ENCODE peak calls at places on chromosomes 6 and 20, in five cellular contexts. G is H1, F is A549, O is GM12878, J is IMR-90. Y is an unnamed sample.

GRCh38 chr6:151451950-151452749 is at the start of gene RMND1:
- DNase-seq in F (peak), G (peak), J (peak), O (peak), Y (peak)

GRCh38 chr6:34795836-34796425 is 4.0 kb downstream of the BLTP3A start:
- DNase-seq in F (no peak), J (peak), G (no peak), O (no peak), Y (peak)

GRCh38 chr20:4060054-4060795 is 44.9 kb upstream of the RNF24 start:
- DNase-seq in J (no peak), F (no peak), O (peak), G (no peak), Y (no peak)

GRCh38 chr20:48697845-48698491 is 129.8 kb downstream of the PREX1 start:
- DNase-seq in J (peak), F (peak), G (no peak), O (no peak), Y (peak)

GRCh38 chr20:38905375-38905774 is 20.8 kb upstream of the FAM83D start:
- DNase-seq in O (no peak), G (no peak), F (no peak), J (no peak), Y (no peak)

GRCh38 chr6:26312096-26312463 is 52.9 kb upstream of the BTN3A2 start:
- DNase-seq in F (no peak), J (no peak), O (no peak), G (no peak), Y (no peak)

GRCh38 chr6:40427196-40427595 is 160.0 kb downstream of the LRFN2 start:
- DNase-seq in J (no peak), F (no peak), G (no peak), O (no peak), Y (no peak)

GRCh38 chr6:155201461-155202226 is 62.2 kb upstream of the CLDN20 start:
- DNase-seq in J (peak), G (no peak), O (no peak), F (no peak), Y (no peak)

GRCh38 chr6:35469711-35470662 is 1.8 kb downstream of the RPL10A start:
- DNase-seq in O (no peak), G (no peak), F (no peak), J (no peak), Y (peak)

GRCh38 chr6:27957526-27957925 is 485 bp downstream of the OR2B6 start:
- DNase-seq in F (no peak), O (no peak), G (no peak), J (no peak), Y (no peak)

GRCh38 chr6:144460224-144461095 is 175.3 kb downstream of the UTRN start:
- DNase-seq in O (peak), G (no peak), F (no peak), J (no peak), Y (peak)

GRCh38 chr6:447381-448165 is 56.0 kb downstream of the IRF4 start:
- DNase-seq in F (no peak), G (no peak), O (no peak), J (no peak), Y (no peak)
- TF ChIP-seq RFX5 in F (no peak), G (no peak), O (no peak), J (no peak), Y (no peak)

GRCh38 chr6:36677753-36678487 is 594 bp upstream of the CDKN1A start:
- DNase-seq in O (no peak), F (no peak), J (no peak), G (no peak), Y (peak)

GRCh38 chr6:36676142-36677058 is 2.1 kb upstream of the CDKN1A start:
- DNase-seq in O (no peak), G (no peak), F (no peak), J (peak), Y (peak)

GRCh38 chr6:36678488-36679042 is at the start of gene CDKN1A:
- DNase-seq in F (peak), G (no peak), J (peak), O (no peak), Y (peak)

GRCh38 chr6:36679043-36679821 is 718 bp downstream of the CDKN1A start:
- DNase-seq in F (no peak), G (no peak), J (peak), O (no peak), Y (peak)

GRCh38 chr6:36677059-36677749 is 1.3 kb upstream of the CDKN1A start:
- DNase-seq in G (no peak), F (no peak), J (no peak), O (no peak), Y (peak)
- TF ChIP-seq RFX5 in G (no peak), F (no peak), J (no peak), O (no peak), Y (no peak)

DNA sequence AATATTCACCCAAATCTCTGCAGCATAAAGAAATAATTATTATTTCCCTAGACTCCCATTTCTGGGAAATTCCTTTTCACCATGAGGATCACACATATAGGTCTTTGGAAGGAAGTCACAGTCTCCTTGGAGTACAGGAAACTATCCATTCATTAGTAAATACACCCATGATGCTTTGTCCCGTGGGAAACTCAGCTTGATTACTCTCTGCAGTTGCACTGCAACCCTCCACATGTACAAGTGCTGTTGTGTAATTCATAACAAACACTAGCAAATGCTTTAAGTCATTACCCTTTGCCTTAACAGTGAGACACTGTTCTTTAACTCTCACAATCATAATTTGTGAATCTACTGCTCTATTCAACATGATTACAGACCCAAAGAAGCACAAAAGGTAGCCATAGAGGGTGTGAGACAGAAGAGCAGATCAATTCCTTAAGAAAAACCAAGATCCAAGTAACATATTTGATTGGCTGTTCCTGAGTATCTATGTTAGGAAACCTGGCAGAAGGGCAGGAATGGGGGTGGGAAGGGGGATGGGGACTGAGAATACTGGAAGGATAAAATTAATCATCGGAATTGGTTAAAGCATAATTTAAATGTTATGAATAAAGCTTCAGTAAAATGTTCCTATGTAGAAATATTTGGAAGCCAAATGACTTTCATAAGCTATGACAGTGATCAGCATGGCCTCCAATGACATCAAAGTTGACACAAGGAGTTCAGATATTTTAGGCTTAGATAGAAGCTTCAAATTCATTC is 268.0 kb downstream of the HACE1 start:
- DNase-seq in O (no peak), G (no peak), F (no peak), J (no peak), Y (no peak)
- TF ChIP-seq RFX5 in O (no peak), G (no peak), F (no peak), J (no peak), Y (no peak)

GRCh38 chr6:168353041-168353440 is 33.5 kb upstream of the DACT2 start:
- DNase-seq in F (no peak), G (no peak), O (no peak), J (no peak), Y (no peak)

GRCh38 chr6:168361766-168362165 is 42.2 kb upstream of the DACT2 start:
- DNase-seq in G (no peak), F (no peak), O (no peak), J (no peak), Y (no peak)

GRCh38 chr6:168359794-168360193 is 40.2 kb upstream of the DACT2 start:
- DNase-seq in J (no peak), G (no peak), F (no peak), O (no peak), Y (no peak)

GRCh38 chr6:168354338-168354737 is 34.8 kb upstream of the DACT2 start:
- DNase-seq in F (no peak), J (no peak), O (no peak), G (no peak), Y (no peak)

GRCh38 chr6:168355716-168356522 is 36.3 kb upstream of the DACT2 start:
- DNase-seq in F (peak), G (no peak), O (no peak), J (no peak), Y (peak)
- TF ChIP-seq RFX5 in F (no peak), G (no peak), O (no peak), J (no peak), Y (peak)

GRCh38 chr6:134589512-134589911 is 271.6 kb upstream of the SGK1 start:
- DNase-seq in F (peak), J (peak), O (no peak), G (peak), Y (no peak)
- TF ChIP-seq RFX5 in F (no peak), J (no peak), O (no peak), G (no peak), Y (no peak)

GRCh38 chr20:20499469-20499868 is 131.6 kb downstream of the INSM1 start:
- DNase-seq in O (no peak), F (no peak), G (no peak), J (no peak), Y (no peak)

GRCh38 chr20:20500312-20500711 is 132.4 kb downstream of the INSM1 start:
- DNase-seq in G (no peak), F (no peak), J (no peak), O (no peak), Y (no peak)

GRCh38 chr20:20505554-20505953 is 137.7 kb downstream of the INSM1 start:
- DNase-seq in G (no peak), O (no peak), J (no peak), F (no peak), Y (no peak)

GRCh38 chr20:20501128-20501527 is 133.2 kb downstream of the INSM1 start:
- DNase-seq in O (no peak), G (no peak), J (no peak), F (no peak), Y (no peak)

GRCh38 chr20:20503788-20504528 is 136.1 kb downstream of the INSM1 start:
- DNase-seq in O (no peak), J (no peak), G (no peak), F (no peak), Y (no peak)
- TF ChIP-seq RFX5 in O (no peak), J (no peak), G (no peak), F (no peak), Y (no peak)

DNA sequence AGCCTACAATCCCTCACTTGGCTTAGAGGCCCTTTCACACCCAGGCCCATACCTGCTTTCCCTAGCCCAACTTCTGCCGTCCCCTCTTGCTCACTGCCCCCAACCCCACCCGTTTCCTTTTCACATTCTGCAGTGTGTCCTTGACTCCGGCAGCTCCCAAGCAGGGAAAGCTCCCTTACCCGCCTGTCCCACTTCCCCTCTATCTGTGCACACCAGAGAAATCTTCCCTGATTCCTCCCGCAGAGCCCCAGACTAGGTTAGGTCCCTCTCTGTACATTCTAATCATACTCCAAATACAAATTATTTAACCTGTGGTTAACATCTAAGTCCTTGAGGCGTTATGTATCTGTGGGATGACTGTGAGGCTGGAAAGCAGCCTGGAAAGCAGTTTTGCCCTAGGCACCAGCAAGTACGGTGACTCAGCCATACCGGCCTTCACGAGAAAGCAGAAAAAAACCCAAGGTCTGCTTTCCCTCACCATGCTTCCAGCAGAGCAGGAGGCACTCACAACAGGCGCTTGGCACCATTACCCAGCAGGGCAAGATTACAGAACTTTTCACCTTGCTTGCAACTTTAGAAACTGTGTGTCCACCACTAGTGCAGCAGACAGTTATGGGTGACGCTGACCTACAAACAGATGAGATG is 22.3 kb downstream of the ELOVL5 start:
- DNase-seq in O (no peak), G (no peak), F (peak), J (peak), Y (no peak)
- TF ChIP-seq RFX5 in O (no peak), G (no peak), F (no peak), J (no peak), Y (no peak)

GRCh38 chr20:58709013-58709702 is 16.6 kb downstream of the NPEPL1 start:
- DNase-seq in O (no peak), G (no peak), F (no peak), J (no peak), Y (no peak)
- TF ChIP-seq RFX5 in O (no peak), G (no peak), F (no peak), J (no peak), Y (no peak)

Y was measured in HepG2.